ENCODE peak calls at places on chromosomes 2 and 18, in four cellular contexts. X is endodermal cell, T is H54, H is tibial artery. J is an unnamed sample.

GRCh38 chr2:71235930-71236587 is 9.2 kb upstream of the PAIP2B start:
- DNase-seq in X (peak), H (no peak), T (no peak), J (no peak)

GRCh38 chr2:119809329-119810038 is 49.8 kb downstream of the PTPN4 start:
- DNase-seq in H (no peak), T (no peak), X (no peak), J (no peak)

GRCh38 chr18:49359732-49360444 is 100.6 kb downstream of the DYM start:
- DNase-seq in T (no peak), H (no peak), X (no peak), J (no peak)

GRCh38 chr2:208638059-208638458 is 231.5 kb downstream of the PTH2R start:
- DNase-seq in X (no peak), T (no peak), H (no peak), J (no peak)

GRCh38 chr18:9536354-9537152 is 61.2 kb downstream of the RALBP1 start:
- DNase-seq in H (no peak), X (no peak), T (no peak), J (no peak)

GRCh38 chr2:143313861-143314260 is 184.6 kb downstream of the ARHGAP15 start:
- DNase-seq in H (no peak), T (no peak), X (no peak), J (no peak)

GRCh38 chr18:28804512-28805214 is 627.7 kb upstream of the CDH2 start:
- DNase-seq in T (no peak), H (no peak), X (no peak), J (no peak)

GRCh38 chr2:162233197-162233596 is 10.0 kb downstream of the FAP start:
- DNase-seq in X (no peak), T (no peak), H (peak), J (peak)

GRCh38 chr2:188444106-188444835 is 152.6 kb downstream of the GULP1 start:
- DNase-seq in X (no peak), T (no peak), H (no peak), J (no peak)

GRCh38 chr2:2564300-2565085 is 233.4 kb upstream of the MYT1L start:
- DNase-seq in H (no peak), T (no peak), X (peak), J (no peak)

GRCh38 chr2:76385943-76386342 is 675.2 kb upstream of the GCFC2 start:
- DNase-seq in T (no peak), H (no peak), X (no peak), J (no peak)

GRCh38 chr2:143422681-143423080 is 293.5 kb downstream of the ARHGAP15 start:
- DNase-seq in X (no peak), H (no peak), T (no peak), J (no peak)

GRCh38 chr18:24185805-24186204 is 46.9 kb downstream of the CABYR start:
- DNase-seq in X (no peak), T (no peak), H (no peak), J (no peak)

GRCh38 chr2:241036964-241037421 is 38.6 kb downstream of the SNED1 start:
- DNase-seq in X (no peak), T (no peak), H (no peak), J (no peak)

GRCh38 chr2:200399636-200400035 is 93.1 kb downstream of the SPATS2L start:
- DNase-seq in T (no peak), X (no peak), H (no peak), J (no peak)

GRCh38 chr18:58669731-58670379 is 1.4 kb upstream of the MALT1 start:
- DNase-seq in X (no peak), T (peak), H (no peak), J (no peak)

GRCh38 chr2:98487806-98488189 is 43.1 kb downstream of the INPP4A start:
- DNase-seq in H (no peak), X (no peak), T (no peak), J (no peak)

GRCh38 chr2:78832481-78832880 is 193.0 kb upstream of the REG3G start:
- DNase-seq in T (no peak), X (no peak), H (no peak), J (no peak)

GRCh38 chr2:241256168-241256545 is 59.3 kb downstream of the HDLBP start:
- DNase-seq in T (no peak), X (no peak), H (no peak), J (no peak)

GRCh38 chr18:5036523-5036922 is 160.5 kb downstream of the AKAIN1 start:
- DNase-seq in T (no peak), H (no peak), X (peak), J (no peak)

GRCh38 chr2:174083843-174084458 is 118.8 kb upstream of the SP3 start:
- DNase-seq in H (no peak), X (no peak), T (no peak), J (no peak)

GRCh38 chr2:61660511-61661388 is 122.6 kb upstream of the XPO1 start:
- DNase-seq in T (no peak), H (no peak), X (no peak), J (no peak)

GRCh38 chr2:15940661-15941482 is 522 bp downstream of the MYCN start:
- DNase-seq in X (no peak), T (no peak), H (no peak), J (peak)

GRCh38 chr2:112159454-112159921 is 21.3 kb downstream of the FBLN7 start:
- DNase-seq in H (no peak), T (no peak), X (peak), J (no peak)

GRCh38 chr2:144517825-144518699 is 1.9 kb downstream of the ZEB2 start:
- DNase-seq in H (no peak), X (peak), T (no peak), J (no peak)

GRCh38 chr2:19474128-19474527 is 115.7 kb upstream of the OSR1 start:
- DNase-seq in H (peak), X (no peak), T (no peak), J (peak)

GRCh38 chr2:42474765-42475454 is 18.9 kb downstream of the KCNG3 start:
- DNase-seq in H (no peak), X (no peak), T (no peak), J (no peak)

GRCh38 chr18:23721711-23722479 is 32.6 kb downstream of the LAMA3 start:
- DNase-seq in H (no peak), X (peak), T (no peak), J (no peak)

GRCh38 chr2:216560695-216561370 is 62.2 kb downstream of the RPL37A start:
- DNase-seq in T (no peak), X (no peak), H (peak), J (no peak)

GRCh38 chr2:145027073-145027459 is 507.1 kb upstream of the ZEB2 start:
- DNase-seq in X (no peak), H (no peak), T (no peak), J (no peak)

GRCh38 chr2:202033317-202034248 is at the start of gene FZD7:
- DNase-seq in H (peak), X (peak), T (peak), J (peak)